ENCODE peak calls at places on chromosomes 12 and 14, in nine cellular contexts. S is T-helper 2 cell; U is M059J; T is stimulated activated CD4-positive, alpha-beta T cell treated with anti-CD3 and anti-CD28 coated beads, Interleukin-1b, Interleukin-23, amount 100 ng/mL, for 4 hours; M is SHP77; K is H54; W is NCI-H1694; C is LNCaP clone FGC; G is OCI-LY7. A is an unnamed sample.

GRCh38 chr12:105272814-105273416 is 36.9 kb upstream of the APPL2 start:
- DNase-seq in G (no peak), M (no peak), K (no peak), C (no peak), U (no peak), W (no peak), S (no peak), T (no peak), A (no peak)

GRCh38 chr14:22084393-22085281 is 411.0 kb upstream of the OR4E1 start:
- DNase-seq in C (peak; percentile 27), S (peak; percentile 61), G (peak; percentile 71), T (peak; percentile 19), W (peak; percentile 62), K (no peak), U (peak; percentile 39), M (peak; percentile 49), A (no peak)

GRCh38 chr12:51409846-51410245 is 14.8 kb upstream of the SLC4A8 start:
- DNase-seq in T (no peak), C (no peak), S (no peak), G (no peak), U (no peak), M (no peak), K (no peak), W (no peak), A (no peak)

GRCh38 chr12:52275686-52276085 is 1.2 kb downstream of the KRT86 start:
- DNase-seq in C (no peak), G (no peak), M (no peak), U (no peak), T (no peak), K (no peak), S (no peak), W (no peak), A (no peak)

GRCh38 chr14:54902521-54903420 is at the start of gene GCH1:
- DNase-seq in S (peak; percentile 82), M (peak; percentile 74), W (peak; percentile 21), C (peak; percentile 46), T (peak; percentile 64), G (peak; percentile 86), K (peak; percentile 52), U (peak; percentile 62), A (no peak)

GRCh38 chr12:8637244-8637643 is 24.6 kb upstream of the AICDA start:
- DNase-seq in C (no peak), K (no peak), T (no peak), S (no peak), U (no peak), M (no peak), G (peak; percentile 80), W (no peak), A (no peak)

GRCh38 chr12:25615119-25615518 is 62.0 kb upstream of the LMNTD1 start:
- DNase-seq in G (no peak), K (peak; percentile 15), S (no peak), U (peak; percentile 89), T (no peak), M (no peak), C (no peak), W (no peak), A (no peak)

GRCh38 chr14:72094844-72095582 is 162.8 kb downstream of the RGS6 start:
- DNase-seq in G (no peak), U (no peak), M (no peak), W (no peak), S (peak; percentile 90), T (no peak), C (no peak), K (no peak), A (no peak)

GRCh38 chr14:92702441-92702918 is 45.9 kb downstream of the LGMN start:
- DNase-seq in S (no peak), C (no peak), U (no peak), W (no peak), K (no peak), G (peak; percentile 26), T (no peak), M (no peak), A (no peak)

GRCh38 chr12:109261939-109262338 is 47.1 kb downstream of the FOXN4 start:
- DNase-seq in G (no peak), T (no peak), S (no peak), K (no peak), U (no peak), C (no peak), M (no peak), W (no peak), A (no peak)

GRCh38 chr14:55028066-55028465 is 1.0 kb downstream of the SOCS4 start:
- DNase-seq in S (peak; percentile 11), W (no peak), M (peak; percentile 2), G (peak; percentile 22), K (no peak), C (no peak), U (no peak), T (no peak), A (no peak)

GRCh38 chr12:62448436-62448835 is 18.2 kb upstream of the MON2 start:
- DNase-seq in G (no peak), W (no peak), C (no peak), T (no peak), S (no peak), M (no peak), K (no peak), U (no peak), A (no peak)

GRCh38 chr14:102523200-102524025 is 13.8 kb upstream of the ANKRD9 start:
- DNase-seq in C (no peak), W (no peak), M (no peak), S (no peak), T (no peak), G (no peak), K (no peak), U (no peak), A (no peak)

GRCh38 chr14:56120091-56120632 is 2.0 kb downstream of the PELI2 start:
- DNase-seq in K (no peak), W (no peak), S (no peak), T (no peak), C (no peak), U (peak; percentile 12), G (no peak), M (peak; percentile 50), A (no peak)

GRCh38 chr12:107632246-107632645 is 53.4 kb upstream of the PWP1 start:
- DNase-seq in G (no peak), M (no peak), K (no peak), T (no peak), W (no peak), S (no peak), C (no peak), U (no peak), A (no peak)

GRCh38 chr12:106070147-106070546 is 68.6 kb downstream of the NUAK1 start:
- DNase-seq in M (no peak), W (no peak), U (no peak), S (no peak), C (no peak), T (no peak), G (no peak), K (no peak), A (no peak)

GRCh38 chr14:74973003-74973614 is 17.7 kb upstream of the PGF start:
- DNase-seq in T (no peak), K (no peak), U (peak; percentile 56), M (no peak), G (peak; percentile 62), W (no peak), C (no peak), S (peak; percentile 34), A (peak; percentile 30)

GRCh38 chr14:64612021-64612380 is 62.2 kb downstream of the PPP1R36 start:
- DNase-seq in U (peak; percentile 79), K (peak; percentile 53), S (no peak), G (no peak), C (no peak), W (no peak), M (no peak), T (no peak), A (no peak)

GRCh38 chr12:25587346-25587745 is 34.3 kb upstream of the LMNTD1 start:
- DNase-seq in U (no peak), M (no peak), K (no peak), T (no peak), G (no peak), C (no peak), S (no peak), W (no peak), A (no peak)

GRCh38 chr14:34053666-34054065 is 102.8 kb upstream of the EGLN3 start:
- DNase-seq in M (no peak), U (peak; percentile 54), W (no peak), G (no peak), T (no peak), S (no peak), K (no peak), C (no peak), A (no peak)

GRCh38 chr14:50766338-50766886 is 64.5 kb downstream of the NIN start:
- DNase-seq in U (peak; percentile 74), K (no peak), W (no peak), C (peak; percentile 58), G (no peak), M (no peak), T (no peak), S (no peak), A (no peak)

GRCh38 chr12:48788852-48789775 is at the start of gene ADCY6:
- DNase-seq in C (peak; percentile 39), S (no peak), W (no peak), G (no peak), M (no peak), U (peak; percentile 55), T (no peak), K (peak; percentile 84), A (peak; percentile 84)

GRCh38 chr12:2375871-2376270 is 323.1 kb downstream of the CACNA1C start:
- DNase-seq in W (no peak), K (no peak), C (peak; percentile 6), S (no peak), T (no peak), G (no peak), M (no peak), U (no peak), A (no peak)

GRCh38 chr12:39043425-39043824 is 138.0 kb upstream of the CPNE8 start:
- DNase-seq in M (no peak), U (no peak), G (no peak), T (no peak), C (no peak), S (no peak), K (no peak), W (no peak), A (no peak)